ENCODE peak calls at places on chromosomes 13 and 19, in eight cellular contexts. E, I, V, L, M, A, C and N are unnamed samples.

GRCh38 chr19:51508059-51508733 is 6.6 kb upstream of the SIGLEC12 start:
- DNase-seq in E (no peak), I (no peak), V (no peak), L (no peak), M (no peak), A (no peak), C (no peak), N (no peak)

GRCh38 chr13:41581884-41582547 is 124.7 kb downstream of the RGCC start:
- DNase-seq in E (no peak), I (no peak), V (no peak), L (no peak), M (peak), A (no peak), C (no peak), N (no peak)

GRCh38 chr13:33561627-33562026 is 256.3 kb upstream of the RFC3 start:
- DNase-seq in E (no peak), I (no peak), V (no peak), L (no peak), M (peak), A (no peak), C (no peak), N (no peak)

GRCh38 chr19:10289836-10290438 is at the start of gene ICAM5:
- DNase-seq in E (no peak), I (no peak), V (no peak), L (no peak), M (no peak), A (no peak), C (peak), N (no peak)

GRCh38 chr19:34364830-34365462 is at the start of gene GPI:
- DNase-seq in E (peak), I (peak), V (peak), L (peak), M (peak), A (no peak), C (peak), N (peak)

GRCh38 chr13:73096173-73097117 is 37.6 kb downstream of the KLF5 start:
- DNase-seq in E (peak), I (no peak), V (no peak), L (no peak), M (no peak), A (no peak), C (peak), N (no peak)

GRCh38 chr13:34064456-34065205 is 246.7 kb downstream of the RFC3 start:
- DNase-seq in E (no peak), I (peak), V (no peak), L (no peak), M (peak), A (no peak), C (no peak), N (no peak)

GRCh38 chr13:110338441-110339101 is 31.5 kb downstream of the COL4A2 start:
- DNase-seq in E (no peak), I (peak), V (no peak), L (no peak), M (peak), A (no peak), C (peak), N (no peak)

GRCh38 chr19:58170860-58171259 is 12.0 kb upstream of the ZNF274 start:
- DNase-seq in E (no peak), I (peak), V (no peak), L (no peak), M (no peak), A (no peak), C (peak), N (no peak)

GRCh38 chr19:277581-278165 is 13.5 kb downstream of the PLPP2 start:
- DNase-seq in E (no peak), I (peak), V (no peak), L (no peak), M (peak), A (no peak), C (peak), N (no peak)

GRCh38 chr13:95337597-95337996 is 36.3 kb upstream of the ABCC4 start:
- DNase-seq in E (no peak), I (no peak), V (no peak), L (no peak), M (no peak), A (no peak), C (no peak), N (no peak)

GRCh38 chr13:112244061-112244460 is 132.1 kb upstream of the SPACA7 start:
- DNase-seq in E (no peak), I (no peak), V (no peak), L (no peak), M (no peak), A (no peak), C (no peak), N (no peak)

GRCh38 chr13:27339299-27339698 is 68.7 kb downstream of the RASL11A start:
- DNase-seq in E (peak), I (peak), V (peak), L (no peak), M (peak), A (no peak), C (peak), N (no peak)

GRCh38 chr19:30227661-30228112 is 144.5 kb upstream of the ZNF536 start:
- DNase-seq in E (peak), I (peak), V (no peak), L (no peak), M (peak), A (no peak), C (peak), N (peak)
- H3K4me3 ChIP-seq in E (peak), I (peak), V (peak), L (peak), M (peak), A (peak), C (peak), N (peak)

DNA sequence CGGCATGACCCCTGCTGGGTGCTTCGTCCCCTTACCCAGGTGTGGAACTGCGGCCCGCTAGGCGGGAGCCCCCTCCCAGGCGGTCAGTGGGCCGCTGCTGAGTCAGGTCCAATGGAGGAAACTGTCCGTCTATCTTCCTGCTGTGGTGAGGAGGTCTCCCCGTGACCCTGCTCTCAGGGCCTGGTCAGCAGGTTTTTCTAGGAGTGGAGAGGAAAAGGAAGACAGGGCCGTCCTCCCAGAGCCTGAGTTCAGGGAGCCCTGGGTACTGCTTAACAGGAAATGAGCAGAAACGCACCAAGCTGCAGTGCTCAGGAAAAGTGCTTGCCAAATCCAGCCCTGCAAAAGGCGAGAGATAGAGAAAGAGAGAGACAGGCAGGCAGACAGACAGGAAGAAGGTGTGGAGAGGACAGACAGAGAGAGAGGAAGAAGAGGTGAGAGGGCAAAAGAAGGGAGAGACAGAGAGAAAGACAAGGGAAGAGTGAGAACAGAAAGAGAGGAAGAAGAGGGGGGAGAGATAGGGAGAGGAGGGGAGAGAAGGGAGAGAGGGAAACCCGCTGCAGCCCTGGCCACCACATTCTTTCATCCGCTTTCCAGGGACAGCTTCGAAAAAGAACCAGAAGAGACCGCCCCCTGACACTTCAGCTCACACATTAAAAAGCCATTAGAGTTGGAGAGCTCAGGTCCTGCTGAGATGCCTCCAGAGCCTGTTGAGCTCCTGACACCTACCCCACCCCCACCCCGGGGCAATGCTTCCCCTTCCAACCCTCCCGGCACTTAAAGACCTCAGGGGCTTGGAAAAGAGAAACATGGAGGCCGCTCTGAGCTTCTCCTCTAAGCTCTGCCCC is 10.1 kb downstream of the SH3GL1 start:
- DNase-seq in E (peak), I (peak), V (no peak), L (no peak), M (peak), A (no peak), C (peak), N (peak)
- H3K4me3 ChIP-seq in E (no peak), I (peak), V (no peak), L (no peak), M (peak), A (peak), C (no peak), N (peak)

DNA sequence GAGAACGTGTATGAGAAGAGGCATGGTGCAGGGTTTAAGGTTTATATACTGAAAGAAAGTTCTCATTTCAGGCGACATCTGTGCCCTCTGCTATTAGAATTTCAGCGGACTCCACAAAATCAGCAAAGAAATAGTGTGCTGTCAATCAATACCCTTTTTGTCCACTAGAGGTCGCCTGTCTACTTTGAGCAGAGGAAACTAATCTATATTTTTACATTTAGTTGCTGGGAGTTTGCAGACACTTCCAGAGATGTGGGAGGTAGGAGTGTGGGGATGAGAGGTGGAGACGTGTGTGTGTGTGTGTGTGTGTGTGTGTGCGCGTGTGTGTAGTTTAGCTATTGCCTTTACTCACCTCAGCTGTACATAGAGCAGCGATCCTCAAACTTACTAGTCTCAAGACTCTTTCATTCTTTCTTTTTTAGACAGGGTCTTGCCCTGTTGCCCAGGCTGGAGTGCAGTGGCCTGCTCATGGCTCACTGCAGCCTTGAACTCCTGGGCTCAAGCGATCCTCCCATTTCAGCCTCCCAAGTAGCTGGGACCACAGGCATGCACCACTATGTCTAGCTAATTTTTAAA is 9.7 kb downstream of the INAFM1 start:
- DNase-seq in E (no peak), I (peak), V (peak), L (no peak), M (peak), A (peak), C (peak), N (no peak)
- H3K4me3 ChIP-seq in E (no peak), I (no peak), V (no peak), L (no peak), M (no peak), A (no peak), C (no peak), N (no peak)

GRCh38 chr19:48210005-48210404 is 39.5 kb downstream of the ZSWIM9 start:
- DNase-seq in E (no peak), I (peak), V (no peak), L (no peak), M (no peak), A (no peak), C (no peak), N (no peak)
- H3K4me3 ChIP-seq in E (no peak), I (no peak), V (no peak), L (no peak), M (no peak), A (no peak), C (no peak), N (no peak)

GRCh38 chr13:83881917-83882625 is at the start of gene SLITRK1:
- DNase-seq in E (peak), I (peak), V (no peak), L (no peak), M (peak), A (peak), C (peak), N (peak)
- H3K4me3 ChIP-seq in E (peak), I (peak), V (no peak), L (no peak), M (peak), A (peak), C (peak), N (no peak)